ENCODE peak calls at places on chromosomes 6 and 20, in eight cellular contexts. F is globus pallidus; E is OCI-LY7; T is activated T-helper 9 cell treated with anti-CD3 and anti-CD28 coated beads, Interleukin-2, amount 50 U/mL, for 16 hours; Y is astrocyte; G is left cardiac atrium; U is activated CD4-positive, alpha-beta T cell treated with anti-CD3 and anti-CD28 coated beads for 48 hours; O is effector CD4-positive, alpha-beta T cell. S is an unnamed sample.

GRCh38 chr6:147507162-147508072 is 1.1 kb upstream of the SAMD5 start:
- DNase-seq in F (no peak), E (no peak), T (no peak), Y (no peak), G (peak), U (peak), O (no peak), S (no peak)

GRCh38 chr6:84685983-84686584 is 78.3 kb downstream of the TBX18 start:
- DNase-seq in F (no peak), E (peak), T (no peak), Y (no peak), G (no peak), U (peak), O (no peak), S (peak)

GRCh38 chr6:135254471-135254870 is 73.4 kb downstream of the MYB start:
- DNase-seq in F (no peak), E (no peak), T (no peak), Y (no peak), G (no peak), U (no peak), O (no peak), S (no peak)

GRCh38 chr20:58218665-58219341 is 9.7 kb downstream of the ANKRD60 start:
- DNase-seq in F (no peak), E (no peak), T (no peak), Y (no peak), G (no peak), U (no peak), O (no peak), S (no peak)

GRCh38 chr6:140779341-140779740 is 1353.4 kb upstream of the GJE1 start:
- DNase-seq in F (no peak), E (no peak), T (no peak), Y (no peak), G (no peak), U (no peak), O (no peak), S (no peak)

GRCh38 chr6:67221226-67221625 is 1413.9 kb upstream of the ADGRB3 start:
- DNase-seq in F (no peak), E (no peak), T (no peak), Y (peak), G (no peak), U (no peak), O (no peak), S (no peak)

GRCh38 chr20:56708991-56709390 is 79.9 kb downstream of the TFAP2C start:
- DNase-seq in F (no peak), E (no peak), T (no peak), Y (no peak), G (no peak), U (no peak), O (no peak), S (no peak)

GRCh38 chr20:36162272-36162966 is 7.9 kb downstream of the EPB41L1 start:
- DNase-seq in F (no peak), E (no peak), T (no peak), Y (no peak), G (peak), U (no peak), O (no peak), S (no peak)

GRCh38 chr6:151962246-151962846 is 154.9 kb downstream of the ESR1 start:
- DNase-seq in F (no peak), E (no peak), T (no peak), Y (peak), G (no peak), U (peak), O (no peak), S (no peak)

GRCh38 chr6:44201200-44201599 is 15.5 kb upstream of the MYMX start:
- DNase-seq in F (no peak), E (no peak), T (no peak), Y (no peak), G (no peak), U (no peak), O (no peak), S (no peak)

GRCh38 chr6:134074151-134074712 is 21.8 kb upstream of the SLC2A12 start:
- DNase-seq in F (peak), E (no peak), T (no peak), Y (no peak), G (no peak), U (no peak), O (no peak), S (no peak)

GRCh38 chr6:98787401-98787800 is 47.0 kb upstream of the POU3F2 start:
- DNase-seq in F (peak), E (no peak), T (no peak), Y (no peak), G (no peak), U (no peak), O (no peak), S (no peak)

GRCh38 chr6:97186416-97186999 is 96.5 kb downstream of the MMS22L start:
- DNase-seq in F (peak), E (peak), T (peak), Y (no peak), G (peak), U (peak), O (peak), S (peak)

GRCh38 chr6:170523256-170524187 is 29.6 kb downstream of the PSMB1 start:
- DNase-seq in F (no peak), E (no peak), T (no peak), Y (no peak), G (no peak), U (no peak), O (no peak), S (no peak)

GRCh38 chr6:3769610-3770009 is 18.1 kb upstream of the PXDC1 start:
- DNase-seq in F (no peak), E (no peak), T (no peak), Y (no peak), G (no peak), U (no peak), O (no peak), S (no peak)